ENCODE peak calls at places on chromosomes 1 and 21, in six cellular contexts. L is RWPE2, Y is lower lobe of right lung, G is fibroblast of lung, A is left lung, X is esophagus squamous epithelium. D is an unnamed sample.

GRCh38 chr1:69414574-69414973 is 153.1 kb upstream of the LRRC7 start:
- DNase-seq in Y (no peak), X (no peak), A (no peak), L (no peak), G (no peak), D (no peak)

GRCh38 chr1:25743164-25744139 is 56.5 kb upstream of the SELENON start:
- DNase-seq in L (peak; percentile 36), X (peak; percentile 16), Y (peak; percentile 76), G (peak; percentile 84), A (no peak), D (peak; percentile 82)

GRCh38 chr1:85992756-85993155 is 163.8 kb downstream of the COL24A1 start:
- DNase-seq in G (peak; percentile 75), A (no peak), Y (no peak), L (no peak), X (no peak), D (no peak)

GRCh38 chr1:7655354-7655753 is 115.7 kb upstream of the VAMP3 start:
- DNase-seq in L (no peak), A (no peak), Y (no peak), X (no peak), G (no peak), D (no peak)

GRCh38 chr21:46124083-46124925 is 26.4 kb downstream of the COL6A2 start:
- DNase-seq in L (no peak), X (no peak), A (peak; percentile 64), G (no peak), Y (no peak), D (peak; percentile 57)

GRCh38 chr1:50976111-50976889 is 6.3 kb downstream of the CDKN2C start:
- DNase-seq in L (no peak), G (peak; percentile 7), Y (no peak), A (no peak), X (no peak), D (no peak)

GRCh38 chr21:45871616-45872236 is 109.8 kb upstream of the COL6A1 start:
- DNase-seq in A (peak; percentile 50), Y (peak; percentile 31), L (peak; percentile 46), X (no peak), G (no peak), D (peak; percentile 60)

GRCh38 chr1:12314328-12314903 is 84.6 kb downstream of the VPS13D start:
- DNase-seq in G (peak; percentile 65), A (no peak), X (no peak), L (no peak), Y (no peak), D (no peak)

GRCh38 chr1:163085041-163085903 is 16.1 kb downstream of the RGS4 start:
- DNase-seq in A (no peak), Y (no peak), L (no peak), X (no peak), G (peak; percentile 69), D (no peak)

GRCh38 chr1:78292361-78292760 is 198.4 kb upstream of the PTGFR start:
- DNase-seq in L (no peak), Y (no peak), G (peak; percentile 61), X (no peak), A (no peak), D (no peak)

GRCh38 chr1:244048566-244049141 is 2.4 kb upstream of the ZBTB18 start:
- DNase-seq in Y (no peak), G (no peak), L (no peak), X (no peak), A (peak; percentile 90), D (peak; percentile 86)

GRCh38 chr1:157882560-157882959 is 41.0 kb upstream of the CD5L start:
- DNase-seq in Y (no peak), A (no peak), L (no peak), G (no peak), X (no peak), D (no peak)

GRCh38 chr1:38028671-38029070 is 16.1 kb downstream of the UTP11 start:
- DNase-seq in X (no peak), L (no peak), Y (no peak), A (no peak), G (no peak), D (no peak)

GRCh38 chr1:207863893-207864535 is 46.9 kb downstream of the CD34 start:
- DNase-seq in X (no peak), Y (no peak), G (no peak), A (no peak), L (no peak), D (no peak)

GRCh38 chr21:14078746-14079375 is 131.9 kb downstream of the LIPI start:
- DNase-seq in X (no peak), L (no peak), G (no peak), A (peak; percentile 60), Y (no peak), D (no peak)

GRCh38 chr1:207333620-207334019 is 12.1 kb downstream of the CD55 start:
- DNase-seq in X (no peak), L (no peak), Y (no peak), G (no peak), A (no peak), D (no peak)

GRCh38 chr1:229032455-229032854 is 238.5 kb upstream of the RAB4A start:
- DNase-seq in Y (no peak), X (no peak), L (no peak), A (no peak), G (no peak), D (no peak)

GRCh38 chr1:204830671-204831585 is 39.7 kb upstream of the NFASC start:
- DNase-seq in A (no peak), Y (no peak), X (no peak), L (no peak), G (no peak), D (no peak)

DNA sequence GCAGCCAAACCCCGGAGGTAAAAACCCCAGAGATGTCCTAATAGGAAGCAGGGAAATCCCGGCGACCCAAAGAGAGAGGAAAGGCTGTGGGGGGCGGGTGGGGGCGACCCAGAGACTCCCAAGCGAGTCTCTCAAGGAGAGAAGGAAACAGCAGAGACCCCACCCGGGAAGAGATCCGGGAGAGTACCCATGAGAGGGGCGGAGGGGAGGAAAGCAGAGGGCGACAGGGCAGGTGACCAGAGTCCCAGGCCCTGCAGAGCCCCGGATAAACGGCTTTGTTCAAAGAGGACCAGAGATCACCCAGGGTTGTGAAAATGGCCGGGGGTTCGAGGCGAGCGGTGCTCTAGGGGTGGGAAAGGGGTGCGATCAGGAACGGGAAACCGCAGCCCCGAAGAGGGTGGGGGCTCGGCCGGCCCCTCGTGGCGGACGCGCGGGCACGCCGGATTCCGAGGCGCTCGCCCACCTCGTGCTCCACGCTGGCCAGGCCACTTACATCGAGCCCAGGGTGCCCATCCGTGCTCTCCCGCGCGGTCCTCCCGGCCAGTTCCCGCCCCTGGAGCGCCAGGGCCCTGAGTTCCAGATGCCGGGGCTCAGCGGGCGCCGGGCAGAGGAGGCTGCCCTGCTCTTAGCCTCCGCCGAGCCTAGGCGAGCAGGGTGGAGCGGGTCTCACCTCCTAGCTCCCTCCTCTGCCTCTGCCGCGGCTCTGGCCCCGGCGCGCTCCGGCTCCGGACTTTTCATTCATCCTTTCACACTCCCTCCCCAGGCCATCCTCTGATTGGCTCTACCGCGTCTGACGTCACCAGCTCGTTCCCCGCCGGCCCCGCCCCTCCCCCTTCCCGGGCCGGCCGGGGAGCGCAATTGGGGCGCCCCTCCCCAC is 52.3 kb downstream of the RHBG start:
- DNase-seq in G (peak; percentile 46), X (no peak), A (peak; percentile 90), Y (peak; percentile 76), L (peak; percentile 77), D (peak; percentile 83)
- H3K4me3 ChIP-seq in G (no peak overlapping the region), X (peak overlapping the region; percentile 36), A (no peak overlapping the region), Y (peak overlapping the region; percentile 44), L (peak overlapping the region; percentile 17), D (peak overlapping the region; percentile 34)

DNA sequence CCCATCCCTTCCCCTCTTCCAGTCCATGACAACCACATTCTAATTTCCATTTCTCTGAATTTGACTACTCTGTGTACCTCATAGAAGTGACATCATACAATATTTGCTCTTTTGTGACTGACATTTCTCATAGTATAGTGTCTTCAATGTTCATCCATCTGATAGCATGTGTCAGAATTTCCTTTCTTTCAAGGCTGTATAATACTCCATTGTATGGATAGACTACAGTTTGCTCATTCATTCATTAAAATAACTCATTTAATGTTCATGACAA is 125.0 kb downstream of the DISC1 start:
- DNase-seq in A (no peak), L (no peak), X (no peak), Y (no peak), G (no peak), D (no peak)
- H3K27me3 ChIP-seq in A (no peaks in the 10 kb centered on the region), L (no peaks in the 10 kb centered on the region), X (no peaks in the 10 kb centered on the region), Y (no peaks in the 10 kb centered on the region), G (no peaks in the 10 kb centered on the region), D (no peaks in the 10 kb centered on the region)

DNA sequence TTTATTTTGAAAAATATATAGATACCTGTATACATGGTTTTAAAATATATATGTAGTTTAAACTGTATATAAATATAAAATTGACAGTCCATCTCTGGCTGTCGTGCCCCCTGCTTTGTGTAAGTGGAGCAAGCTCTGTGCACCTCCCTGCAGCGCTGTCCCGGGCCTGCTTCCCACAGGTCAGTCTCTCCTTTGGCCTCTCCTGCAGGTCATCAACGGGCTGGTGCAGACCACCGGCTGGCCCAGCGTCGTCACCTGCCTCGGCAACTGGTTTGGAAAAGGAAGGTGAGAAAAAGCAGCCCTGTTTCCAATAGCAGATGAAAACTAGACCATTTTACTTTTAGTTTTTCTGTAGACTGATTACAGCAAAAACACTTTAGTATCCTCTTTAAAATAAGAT is 28.5 kb downstream of the SLC37A1 start:
- DNase-seq in Y (peak; percentile 21), X (no peak), L (no peak), G (no peak), A (no peak), D (peak; percentile 49)
- H3K36me3 ChIP-seq in Y (peaks cover 82% of the 10 kb centered on the region), X (peaks cover 2% of the 10 kb centered on the region), L (no peaks in the 10 kb centered on the region), G (no peaks in the 10 kb centered on the region), A (peaks cover 78% of the 10 kb centered on the region), D (peaks cover 59% of the 10 kb centered on the region)

GRCh38 chr1:146016891-146017290 is 4.6 kb downstream of the HJV start:
- DNase-seq in G (no peak), A (no peak), X (no peak), Y (no peak), L (no peak), D (no peak)

GRCh38 chr1:146021622-146022402 is at the start of gene HJV:
- DNase-seq in A (no peak), L (no peak), G (no peak), X (no peak), Y (no peak), D (no peak)

GRCh38 chr1:146021046-146021445 is 489 bp downstream of the HJV start:
- DNase-seq in A (no peak), X (no peak), G (no peak), L (no peak), Y (no peak), D (no peak)

GRCh38 chr1:146020058-146020738 is 1.3 kb downstream of the HJV start:
- DNase-seq in X (no peak), Y (no peak), L (no peak), A (no peak), G (no peak), D (no peak)

GRCh38 chr1:146019225-146020057 is 2.1 kb downstream of the HJV start:
- DNase-seq in X (no peak), A (peak; percentile 78), Y (no peak), L (no peak), G (no peak), D (no peak)
- H3K4me3 ChIP-seq in X (peak overlapping the region; percentile 26), A (no peak overlapping the region), Y (peak overlapping the region; percentile 33), L (no peak overlapping the region), G (no peak overlapping the region), D (peak overlapping the region; percentile 26)

DNA sequence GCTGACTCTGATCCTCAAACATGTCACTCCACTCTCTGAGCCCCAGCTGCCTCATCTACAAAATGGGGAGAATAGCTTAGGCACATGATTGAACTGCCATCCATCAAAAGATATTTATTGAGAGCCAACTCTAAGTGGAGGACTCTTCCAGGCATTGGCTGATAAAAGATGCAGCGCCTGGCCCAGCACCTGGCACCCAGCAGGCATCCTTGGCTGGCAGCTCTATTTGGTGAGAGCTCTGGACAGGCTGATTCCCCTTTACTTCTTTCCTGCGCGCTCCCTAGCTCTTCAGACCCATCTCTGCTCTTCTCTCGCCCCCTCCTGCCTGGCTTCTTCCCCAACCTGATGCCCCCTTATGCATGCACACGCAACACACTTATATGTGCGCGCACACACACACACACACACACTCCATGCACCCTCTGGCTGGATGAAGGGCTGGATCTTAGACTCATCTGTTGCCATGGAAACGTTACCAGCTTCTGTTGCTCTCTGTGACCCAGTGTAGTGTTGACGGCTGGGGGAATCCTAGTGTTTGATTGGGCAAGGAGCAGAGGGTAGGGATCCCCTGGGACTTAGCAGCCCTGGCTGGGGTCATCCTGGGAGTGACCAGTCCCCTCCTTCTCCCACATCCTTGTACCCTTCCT is 49.3 kb downstream of the VWA5B1 start:
- DNase-seq in L (no peak), A (no peak), X (no peak), Y (no peak), G (no peak), D (no peak)
- H3K27me3 ChIP-seq in L (no peaks in the 10 kb centered on the region), A (peaks cover 3% of the 10 kb centered on the region), X (no peaks in the 10 kb centered on the region), Y (peaks cover 28% of the 10 kb centered on the region), G (peaks cover 7% of the 10 kb centered on the region), D (peaks cover 7% of the 10 kb centered on the region)